ENCODE peak calls at places on chromosomes 4 and X, in seven cellular contexts. P, R, V, U, D, G and K are unnamed samples. For H3K9me3 and H3K27me3, the result is how much of the 10 kb centered on the place peaks cover.

GRCh38 chr4:167602157-167602556 is 367.9 kb upstream of the SPOCK3 start:
- DNase-seq in U (no peak), P (no peak), R (no peak), G (no peak), V (no peak), D (no peak), K (no peak)

GRCh38 chr4:168585168-168586091 is 88.6 kb downstream of the PALLD start:
- DNase-seq in U (peak), G (peak), D (peak), R (peak), V (no peak), P (peak), K (peak)

GRCh38 chrX:446243-446642 is 59.5 kb upstream of the PPP2R3B start:
- DNase-seq in U (peak), R (no peak), P (no peak), V (no peak), D (no peak), G (no peak), K (no peak)

GRCh38 chr4:7244766-7245320 is 52.5 kb downstream of the SORCS2 start:
- DNase-seq in U (no peak), R (no peak), V (no peak), D (no peak), P (no peak), G (no peak), K (no peak)

GRCh38 chr4:123892997-123893745 is 496.6 kb downstream of the SPRY1 start:
- DNase-seq in G (no peak), V (no peak), P (no peak), U (no peak), R (peak), D (no peak), K (no peak)

GRCh38 chrX:19334945-19335626 is 8.6 kb upstream of the PDHA1 start:
- DNase-seq in U (no peak), D (no peak), V (no peak), P (no peak), G (no peak), R (peak), K (no peak)

GRCh38 chr4:149291463-149291862 is 524.2 kb downstream of the IQCM start:
- DNase-seq in G (no peak), D (peak), P (no peak), V (no peak), U (no peak), R (peak), K (no peak)

GRCh38 chr4:55051532-55051931 is 73.9 kb downstream of the KDR start:
- DNase-seq in G (no peak), P (no peak), D (no peak), V (no peak), R (no peak), U (no peak), K (no peak)

DNA sequence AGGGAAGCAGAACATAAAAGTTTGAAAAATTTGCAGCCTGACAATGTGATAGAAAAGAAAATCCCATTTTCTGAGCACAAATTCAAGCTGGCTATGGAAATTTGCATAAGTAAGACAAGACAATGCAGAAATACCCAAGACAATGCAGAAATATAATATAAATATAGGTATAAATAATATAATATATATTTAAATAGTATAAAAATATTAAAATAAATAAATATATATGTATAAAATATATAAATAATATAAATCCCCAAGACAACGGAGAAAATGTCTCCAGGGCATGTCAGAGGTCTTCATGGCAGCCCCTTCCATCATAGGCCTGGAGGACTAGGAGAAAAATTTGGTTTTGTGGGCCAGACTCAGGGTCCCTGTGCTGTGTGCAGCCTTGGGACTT is 125.0 kb upstream of the AADAT start:
- DNase-seq in D (no peak), V (no peak), U (no peak), R (no peak), P (no peak), G (no peak), K (no peak)
- H3K9me3 ChIP-seq in D (under half), V (under half), U (under half), R (under half), P (under half), G (under half), K (under half)

GRCh38 chr4:52841707-52842456 is 20.2 kb upstream of the RASL11B start:
- DNase-seq in V (no peak), D (no peak), U (no peak), G (no peak), P (peak), R (peak), K (no peak)

GRCh38 chr4:52842788-52843187 is 19.3 kb upstream of the RASL11B start:
- DNase-seq in R (no peak), U (no peak), D (no peak), V (no peak), G (no peak), P (no peak), K (no peak)

GRCh38 chr4:52843351-52843750 is 18.8 kb upstream of the RASL11B start:
- DNase-seq in R (no peak), P (no peak), U (no peak), V (no peak), D (no peak), G (no peak), K (no peak)

GRCh38 chr4:52838729-52839722 is 23.1 kb upstream of the RASL11B start:
- DNase-seq in R (no peak), G (no peak), V (no peak), U (no peak), D (no peak), P (peak), K (no peak)

DNA sequence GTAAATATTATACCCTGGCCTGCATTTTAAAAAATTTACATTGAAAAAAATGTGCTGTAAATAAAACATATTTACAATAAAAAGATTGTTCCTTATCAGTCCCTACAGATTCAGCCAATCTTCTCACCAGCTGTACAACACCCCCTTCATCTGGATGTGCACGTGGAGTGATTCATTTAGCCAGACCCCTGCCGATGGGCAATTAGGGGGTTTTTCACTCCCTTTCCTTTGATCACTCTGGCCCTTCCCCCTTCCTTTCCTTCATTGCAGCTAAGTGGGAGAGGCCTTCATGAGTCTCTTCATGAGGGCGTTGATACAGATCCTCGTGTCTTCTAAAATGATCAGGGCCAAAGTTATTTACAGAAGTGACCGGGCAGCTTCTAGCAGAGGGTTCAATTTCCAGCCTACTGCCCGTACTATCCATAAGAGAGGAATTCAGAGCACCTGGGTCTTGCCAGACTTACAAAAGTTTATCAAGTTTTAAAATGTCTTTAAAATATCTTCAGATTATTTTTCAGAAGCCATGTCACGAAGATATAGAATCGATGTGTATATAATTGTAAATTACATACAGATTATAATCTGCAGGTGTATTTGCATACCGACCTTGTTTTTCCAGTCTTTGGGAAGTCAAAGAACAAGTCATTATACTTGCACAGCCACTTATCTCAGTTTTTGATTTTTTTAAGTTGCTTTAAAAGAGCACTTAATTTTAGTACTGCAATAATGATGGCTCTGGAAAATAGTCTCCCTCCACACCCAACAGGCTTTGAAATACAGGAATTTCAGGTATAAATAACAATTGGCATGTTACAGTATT is 21.4 kb upstream of the RASL11B start:
- DNase-seq in D (no peak), U (no peak), R (no peak), G (no peak), P (no peak), V (no peak), K (no peak)
- H3K27me3 ChIP-seq in D (under half), U (under half), R (under half), G (under half), P (under half), V (under half), K (under half)

GRCh38 chr4:11777447-11777846 is 348.8 kb upstream of the HS3ST1 start:
- DNase-seq in G (no peak), U (no peak), D (no peak), R (no peak), P (no peak), V (no peak), K (no peak)
- H3K9me3 ChIP-seq in G (under half), U (under half), D (under half), R (under half), P (under half), V (under half), K (under half)

GRCh38 chrX:150238656-150239382 is 124.3 kb upstream of the MAMLD1 start:
- DNase-seq in G (no peak), D (no peak), P (no peak), U (no peak), V (no peak), R (no peak), K (no peak)
- H3K27me3 ChIP-seq in G (under half), D (under half), P (under half), U (under half), V (under half), R (under half), K (under half)

DNA sequence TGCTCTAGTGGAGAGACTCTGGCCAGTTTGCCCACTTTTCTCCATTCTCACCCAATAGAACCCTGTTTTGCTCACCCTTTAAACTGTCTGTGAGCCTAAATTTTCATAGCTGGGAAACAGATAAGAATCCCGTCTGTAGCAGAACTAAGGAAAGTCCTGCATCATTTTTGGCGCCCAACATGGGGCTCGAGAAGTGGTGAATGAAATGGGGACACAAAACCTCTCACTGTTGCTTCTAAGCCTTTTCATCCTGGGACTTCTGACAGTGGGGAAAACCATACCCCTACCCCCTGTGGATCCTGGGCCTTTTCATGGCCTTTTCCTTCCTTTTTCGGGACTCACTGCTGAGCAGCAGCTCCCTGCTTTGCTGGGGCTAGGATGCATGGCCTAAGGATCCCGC is 189.9 kb downstream of the INPP4B start:
- DNase-seq in P (no peak), V (no peak), G (no peak), U (no peak), R (peak), D (no peak), K (no peak)
- H3K9me3 ChIP-seq in P (under half), V (half or more), G (under half), U (under half), R (under half), D (under half), K (half or more)